ENCODE peak calls at places on chromosomes 16 and 17, in four cellular contexts. Q is IMR-90, O is endothelial cell of umbilical vein, B is GM12878. Z is an unnamed sample.

GRCh38 chr16:59593256-59593655 is 859.1 kb upstream of the GOT2 start:
- DNase-seq in B (no peak), O (no peak), Q (peak), Z (no peak)

GRCh38 chr16:70738083-70738977 is 52.5 kb upstream of the MTSS2 start:
- DNase-seq in B (no peak), O (peak), Q (peak), Z (peak)

GRCh38 chr16:10729649-10730048 is 14.0 kb upstream of the NUBP1 start:
- DNase-seq in O (no peak), B (no peak), Q (peak), Z (no peak)

GRCh38 chr16:80614908-80615696 is 74.3 kb downstream of the DYNLRB2 start:
- DNase-seq in B (no peak), Q (peak), O (peak), Z (peak)

GRCh38 chr16:83100679-83101078 is 473.9 kb downstream of the CDH13 start:
- DNase-seq in O (no peak), Q (no peak), B (no peak), Z (no peak)

GRCh38 chr16:53159781-53160436 is 105.1 kb downstream of the CHD9 start:
- DNase-seq in B (peak), Q (peak), O (peak), Z (peak)

GRCh38 chr17:77541995-77542394 is 401.2 kb downstream of the SEC14L1 start:
- DNase-seq in O (no peak), Q (no peak), B (no peak), Z (peak)

GRCh38 chr16:85319984-85320440 is 207.7 kb upstream of the CIBAR2 start:
- DNase-seq in O (no peak), Q (no peak), B (no peak), Z (no peak)

GRCh38 chr16:81808933-81809480 is 29.9 kb downstream of the PLCG2 start:
- DNase-seq in O (no peak), Q (no peak), B (peak), Z (no peak)

GRCh38 chr17:4806770-4807533 is at the start of gene PLD2:
- DNase-seq in O (peak), B (no peak), Q (peak), Z (peak)

GRCh38 chr17:57999496-58000017 is 7.5 kb downstream of the SRSF1 start:
- DNase-seq in Q (peak), B (peak), O (peak), Z (no peak)

GRCh38 chr16:85167589-85168537 is 55.6 kb upstream of the CIBAR2 start:
- DNase-seq in Q (no peak), O (no peak), B (no peak), Z (no peak)

GRCh38 chr17:76139801-76140660 is 1.0 kb downstream of the FOXJ1 start:
- DNase-seq in B (no peak), Q (no peak), O (no peak), Z (no peak)

GRCh38 chr17:77373298-77374169 is 232.8 kb downstream of the SEC14L1 start:
- DNase-seq in O (no peak), B (no peak), Q (no peak), Z (no peak)

GRCh38 chr17:28686296-28686695 is 24.3 kb downstream of the SUPT6H start:
- DNase-seq in O (no peak), Q (no peak), B (no peak), Z (no peak)

GRCh38 chr17:73498176-73498575 is 146.1 kb downstream of the SDK2 start:
- DNase-seq in O (no peak), Q (no peak), B (no peak), Z (no peak)

GRCh38 chr17:80146121-80147034 is 550 bp downstream of the EIF4A3 start:
- DNase-seq in Q (peak), B (no peak), O (peak), Z (peak)

GRCh38 chr17:7220593-7221280 is 999 bp downstream of the ACADVL start:
- DNase-seq in Q (peak), O (peak), B (no peak), Z (no peak)

GRCh38 chr17:1852327-1852726 is 22.5 kb downstream of the RPA1 start:
- DNase-seq in O (no peak), Q (no peak), B (no peak), Z (no peak)

GRCh38 chr16:81445143-81445922 is 725 bp downstream of the CMIP start:
- DNase-seq in Q (peak), O (peak), B (no peak), Z (peak)

GRCh38 chr17:73013816-73014663 is 78.4 kb downstream of the SLC39A11 start:
- DNase-seq in Q (peak), B (no peak), O (no peak), Z (peak)

GRCh38 chr17:16419929-16420271 is 4.5 kb downstream of the TRPV2 start:
- DNase-seq in B (no peak), Q (peak), O (no peak), Z (no peak)

GRCh38 chr16:81443688-81444447 is 740 bp upstream of the CMIP start:
- DNase-seq in O (no peak), Q (no peak), B (no peak), Z (no peak)

GRCh38 chr16:53502331-53503269 is at the start of gene AKTIP:
- DNase-seq in O (peak), B (no peak), Q (peak), Z (peak)

GRCh38 chr16:8295436-8295835 is 294.9 kb downstream of the TMEM114 start:
- DNase-seq in Q (no peak), O (no peak), B (no peak), Z (no peak)

GRCh38 chr17:77681820-77682219 is 276.7 kb upstream of the TNRC6C start:
- DNase-seq in B (no peak), O (no peak), Q (peak), Z (no peak)

GRCh38 chr16:17414916-17415315 is 55.8 kb downstream of the XYLT1 start:
- DNase-seq in Q (no peak), B (no peak), O (no peak), Z (no peak)

GRCh38 chr16:85378145-85379040 is 234.7 kb upstream of the GSE1 start:
- DNase-seq in O (no peak), Q (no peak), B (no peak), Z (no peak)

DNA sequence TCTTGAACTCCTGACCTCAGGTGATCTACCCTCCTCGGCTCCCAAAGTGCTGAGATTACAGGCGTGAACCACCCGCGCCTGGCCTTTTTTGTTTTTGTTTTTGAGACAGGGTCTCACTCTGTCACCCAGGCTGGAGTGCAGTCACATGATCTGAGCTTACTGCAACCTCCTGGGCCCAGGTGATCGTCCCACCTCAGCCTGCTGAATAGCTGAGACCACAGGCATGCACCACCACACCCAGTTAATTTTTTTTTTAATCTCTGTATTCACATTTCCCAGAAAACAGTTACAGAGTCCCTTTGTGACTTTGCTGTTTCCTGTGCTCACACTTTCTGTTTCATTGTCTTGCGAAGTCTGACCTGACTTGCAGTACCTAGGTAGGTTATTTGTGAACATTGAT is 2.7 kb downstream of the CLUAP1 start:
- DNase-seq in Q (no peak), O (no peak), B (no peak), Z (no peak)
- TF ChIP-seq FOS in Q (no peak), O (no peak), B (no peak), Z (no peak)

GRCh38 chr17:36529121-36529520 is 5.5 kb downstream of the MYO19 start:
- DNase-seq in B (no peak), Q (peak), O (peak), Z (peak)
- TF ChIP-seq FOS in B (no peak), Q (peak), O (peak), Z (no peak)

DNA sequence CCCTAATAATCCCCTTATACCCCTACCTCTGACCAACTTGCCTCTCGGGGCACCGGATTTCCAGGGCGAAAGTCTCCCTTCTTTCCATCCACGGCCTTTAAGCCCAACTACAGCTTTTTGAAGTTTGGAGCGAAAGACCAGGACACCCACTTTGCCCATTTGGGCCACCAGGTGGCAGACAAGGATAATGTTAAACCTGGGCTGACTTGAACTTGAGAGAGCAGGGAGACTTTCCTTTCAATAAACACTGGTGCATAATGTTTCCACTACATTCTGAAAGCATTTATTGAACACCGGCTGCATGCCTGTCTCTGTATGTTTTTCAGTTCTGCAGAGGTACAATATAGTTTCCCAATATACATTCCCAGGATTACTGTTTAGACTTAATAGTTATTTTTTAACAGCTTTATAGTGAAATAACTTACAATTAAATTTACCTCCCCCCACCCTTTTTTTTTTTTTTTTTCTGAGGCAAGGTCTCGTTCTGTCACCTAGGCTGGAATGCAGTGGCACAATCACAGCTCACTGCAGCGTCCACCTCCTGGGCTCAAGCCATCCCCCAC is 6.9 kb upstream of the CES3 start:
- DNase-seq in Q (peak), O (peak), B (peak), Z (peak)
- TF ChIP-seq FOS in Q (no peak), O (no peak), B (no peak), Z (no peak)

GRCh38 chr16:88814144-88814502 is 2.4 kb upstream of the APRT start:
- DNase-seq in B (no peak), Q (no peak), O (no peak), Z (no peak)

GRCh38 chr16:88816736-88817535 is 5.2 kb upstream of the APRT start:
- DNase-seq in Q (no peak), B (no peak), O (no peak), Z (no peak)

GRCh38 chr16:88815227-88815626 is 3.5 kb upstream of the APRT start:
- DNase-seq in B (no peak), O (no peak), Q (no peak), Z (no peak)

GRCh38 chr16:88817785-88818609 is 6.3 kb upstream of the APRT start:
- DNase-seq in B (no peak), O (no peak), Q (peak), Z (no peak)

GRCh38 chr16:88815901-88816589 is 4.3 kb upstream of the APRT start:
- DNase-seq in Q (no peak), B (no peak), O (peak), Z (no peak)
- TF ChIP-seq FOS in Q (no peak), B (no peak), O (no peak), Z (no peak)

GRCh38 chr16:77169650-77170236 is 21.2 kb upstream of the MON1B start:
- DNase-seq in B (no peak), Q (peak), O (peak), Z (peak)
- TF ChIP-seq FOS in B (no peak), Q (no peak), O (no peak), Z (no peak)

GRCh38 chr17:81648013-81648706 is 8.2 kb downstream of the PDE6G start:
- DNase-seq in B (no peak), O (no peak), Q (no peak), Z (no peak)

GRCh38 chr17:81647640-81648012 is 8.7 kb downstream of the PDE6G start:
- DNase-seq in B (no peak), Q (no peak), O (no peak), Z (no peak)

GRCh38 chr17:81644496-81644895 is 7.5 kb downstream of the TSPAN10 start:
- DNase-seq in B (no peak), Q (no peak), O (no peak), Z (no peak)

GRCh38 chr17:81646869-81647600 is 9.3 kb downstream of the PDE6G start:
- DNase-seq in O (no peak), Q (no peak), B (no peak), Z (peak)

DNA sequence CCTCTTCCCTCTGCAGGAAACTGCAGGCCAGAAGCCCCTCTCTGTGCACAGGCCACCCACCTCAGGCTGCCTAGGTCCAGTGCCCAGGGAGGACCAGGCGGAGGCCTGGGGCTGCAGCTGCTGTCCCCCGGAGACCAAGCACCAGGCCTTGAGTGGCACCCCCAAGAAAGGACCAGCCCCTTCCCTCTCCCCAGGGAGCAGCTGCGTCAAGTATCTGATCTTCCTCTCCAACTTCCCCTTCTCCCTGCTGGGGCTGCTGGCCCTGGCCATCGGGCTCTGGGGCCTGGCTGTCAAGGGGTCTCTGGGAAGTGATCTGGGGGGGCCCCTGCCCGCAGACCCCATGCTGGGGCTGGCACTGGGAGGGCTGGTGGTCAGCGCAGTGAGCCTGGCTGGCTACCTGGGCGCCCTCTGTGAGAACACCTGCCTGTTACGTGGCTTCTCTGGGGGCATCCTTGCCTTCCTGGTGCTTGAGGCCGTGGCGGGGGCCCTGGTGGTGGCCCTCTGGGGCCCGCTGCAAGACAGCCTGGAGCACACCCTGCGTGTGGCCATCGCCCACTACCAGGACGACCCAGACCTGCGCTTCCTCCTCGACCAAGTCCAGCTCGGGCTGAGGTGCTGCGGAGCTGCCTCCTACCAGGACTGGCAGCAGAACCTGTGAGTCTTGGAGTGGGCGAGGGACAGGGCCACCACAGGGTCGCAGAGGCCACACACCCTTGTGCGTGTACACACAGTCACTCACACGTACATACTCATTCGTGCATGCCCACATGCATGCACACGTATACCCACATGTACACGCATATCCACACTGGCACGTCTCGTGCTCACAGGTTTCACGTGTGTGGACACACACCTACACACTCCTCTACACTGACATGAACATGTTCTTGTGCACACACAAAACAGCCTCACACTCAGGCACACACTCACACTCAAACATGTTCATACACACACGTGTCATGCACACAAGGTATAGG is 8.3 kb downstream of the TSPAN10 start:
- DNase-seq in O (no peak), Q (no peak), B (no peak), Z (no peak)
- TF ChIP-seq FOS in O (no peak), Q (no peak), B (no peak), Z (no peak)

DNA sequence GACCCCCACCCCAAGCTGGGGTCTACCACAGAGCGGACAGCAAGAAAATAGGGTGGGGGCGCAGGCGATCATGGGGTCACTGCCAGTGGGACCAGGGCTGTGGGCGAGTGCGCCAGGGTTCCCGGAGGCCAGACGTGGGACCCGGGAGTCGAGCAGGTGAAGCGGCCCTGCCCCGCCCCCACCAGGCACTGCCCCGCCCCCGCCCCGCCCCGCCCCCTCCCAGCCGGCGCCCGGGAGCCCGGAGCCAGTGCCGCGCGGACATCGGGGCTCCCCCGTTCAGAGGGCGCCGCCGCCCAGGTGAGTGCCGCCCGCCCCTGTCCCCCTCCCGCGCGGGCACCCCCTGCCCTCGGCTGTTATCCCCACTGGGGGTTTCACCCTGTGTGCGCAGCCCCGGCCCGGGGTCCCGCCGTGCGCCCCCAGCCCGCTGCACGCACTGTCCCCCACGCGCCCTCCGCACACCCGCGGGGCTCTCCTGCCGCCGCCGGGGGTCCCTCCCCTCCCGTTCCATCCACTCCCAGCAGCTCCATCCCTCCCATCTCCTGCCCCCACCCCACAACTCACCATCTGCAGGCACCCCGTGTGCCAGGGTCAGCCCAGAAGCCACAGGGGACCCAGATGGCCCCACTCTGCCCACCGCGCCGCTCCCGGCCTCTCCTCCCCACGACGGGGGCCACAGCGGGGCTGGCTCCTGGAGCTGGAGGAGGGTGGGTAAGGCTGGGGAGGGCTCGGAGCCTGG is at the start of gene SSTR5:
- DNase-seq in B (no peak), Q (no peak), O (no peak), Z (peak)
- TF ChIP-seq FOS in B (no peak), Q (no peak), O (no peak), Z (no peak)

DNA sequence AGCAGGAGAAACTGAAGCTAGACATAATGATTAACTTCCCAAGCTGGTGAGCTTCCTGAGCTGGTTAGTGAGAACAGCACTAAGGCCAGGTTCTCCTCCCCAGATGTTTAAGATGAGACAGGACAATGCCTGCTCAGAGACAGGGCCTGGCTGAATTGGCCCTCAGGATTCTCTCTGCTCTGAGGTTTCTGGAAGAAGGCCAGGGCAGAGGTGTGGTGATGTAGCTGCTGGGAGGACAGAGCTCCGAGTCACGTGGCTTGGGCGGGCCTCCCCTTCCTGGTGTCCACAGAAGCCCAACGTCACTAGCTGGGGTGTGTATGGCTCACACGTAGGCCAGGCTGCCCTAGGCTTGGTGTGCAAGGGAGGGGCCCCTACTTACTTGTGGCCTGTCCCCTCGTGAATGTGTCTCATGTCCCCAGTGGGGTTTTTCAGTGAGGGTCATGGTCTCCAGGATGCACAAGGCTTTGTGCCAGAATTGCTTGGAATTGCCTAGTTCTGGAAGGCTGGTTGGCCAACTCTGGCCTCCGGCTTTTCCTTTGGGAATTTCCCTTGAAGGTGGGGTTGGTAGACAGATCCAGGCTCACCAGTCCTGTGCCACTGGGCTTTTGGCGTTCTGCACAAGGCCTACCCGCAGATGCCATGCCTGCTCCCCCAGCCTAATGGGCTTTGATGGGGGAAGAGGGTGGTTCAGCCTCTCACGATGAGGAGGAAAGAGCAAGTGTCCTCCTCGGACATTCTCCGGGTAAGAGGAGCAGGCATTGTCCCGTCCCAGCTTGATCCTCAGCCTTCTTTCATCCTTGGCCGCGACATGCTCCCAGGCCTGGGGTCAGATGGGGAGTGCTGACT is 3.4 kb downstream of the NOD2 start:
- DNase-seq in O (no peak), Q (peak), B (peak), Z (peak)
- TF ChIP-seq FOS in O (no peak), Q (no peak), B (no peak), Z (no peak)

GRCh38 chr17:44323359-44324091 is 1.1 kb downstream of the SLC25A39 start:
- DNase-seq in Q (no peak), B (no peak), O (no peak), Z (peak)
- TF ChIP-seq FOS in Q (no peak), B (no peak), O (no peak), Z (no peak)

DNA sequence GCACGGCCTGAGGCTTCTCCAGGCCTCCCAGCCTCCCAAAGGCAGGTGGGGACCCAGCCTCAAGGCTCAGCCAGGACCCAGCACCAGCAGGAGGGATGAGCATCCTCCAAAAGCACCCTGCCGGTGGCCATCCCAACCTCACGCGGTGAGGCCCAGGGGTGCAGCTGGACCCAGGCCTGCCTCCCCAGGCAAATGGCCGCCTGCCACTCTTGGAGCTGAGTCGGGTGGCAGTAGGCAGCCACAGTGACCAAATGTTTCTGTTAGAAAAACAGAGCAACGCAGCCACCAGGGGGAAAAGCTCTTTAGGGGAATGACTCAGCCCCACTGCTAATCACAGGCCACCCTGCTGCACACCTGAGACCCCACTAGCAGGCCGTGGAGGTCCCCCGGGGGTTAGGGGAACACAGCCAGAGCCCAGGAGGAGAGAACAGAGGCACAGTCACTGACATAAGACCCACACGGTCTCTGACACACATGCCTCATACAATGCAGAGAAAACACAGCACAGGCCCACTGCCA is 12.5 kb downstream of the BCAR1 start:
- DNase-seq in B (no peak), O (no peak), Q (no peak), Z (no peak)
- TF ChIP-seq FOS in B (no peak), O (no peak), Q (no peak), Z (no peak)

Z was measured in K562.